ENCODE peak calls at places on chromosomes 1 and 21, in four cellular contexts. One of them, this sample, is unnamed.
A peak's percentile ranks its signal among the peaks of the same experiment; 100 is the strongest.

GRCh38 chr1:61534847-61535246 is 190.1 kb downstream of the TM2D1 start:
- DNase-seq in K562: no peak
- DNase-seq in A549: no peak
- DNase-seq in HepG2: no peak
- DNase-seq in this sample: no peak

GRCh38 chr1:69645477-69645876 is 77.8 kb downstream of the LRRC7 start:
- DNase-seq in K562: no peak
- DNase-seq in A549: no peak
- DNase-seq in HepG2: no peak
- DNase-seq in this sample: no peak

GRCh38 chr1:181012203-181012520 is 10.5 kb downstream of the STX6 start:
- DNase-seq in K562: no peak
- DNase-seq in A549: no peak
- DNase-seq in HepG2: no peak
- DNase-seq in this sample: no peak

GRCh38 chr1:181551249-181551648 is 67.9 kb downstream of the CACNA1E start:
- DNase-seq in K562: no peak
- DNase-seq in A549: no peak
- DNase-seq in HepG2: no peak
- DNase-seq in this sample: no peak

GRCh38 chr21:42779431-42779861 is 99.9 kb downstream of the WDR4 start:
- DNase-seq in K562: no peak
- DNase-seq in A549: no peak
- DNase-seq in HepG2: no peak
- DNase-seq in this sample: no peak

GRCh38 chr1:227764019-227764391 is 28.8 kb downstream of the SNAP47 start:
- DNase-seq in K562: no peak
- DNase-seq in A549: peak; percentile 24
- DNase-seq in HepG2: no peak
- DNase-seq in this sample: no peak

GRCh38 chr1:107244734-107245495 is 104.1 kb downstream of the NTNG1 start:
- DNase-seq in K562: no peak
- DNase-seq in A549: no peak
- DNase-seq in HepG2: no peak
- DNase-seq in this sample: no peak

GRCh38 chr21:43767980-43768867 is 7.9 kb downstream of the CSTB start:
- DNase-seq in K562: peak; percentile 85
- DNase-seq in A549: peak; percentile 38
- DNase-seq in HepG2: no peak
- DNase-seq in this sample: peak; percentile 56

GRCh38 chr1:5971471-5972197 is 20.6 kb downstream of the NPHP4 start:
- DNase-seq in K562: no peak
- DNase-seq in A549: no peak
- DNase-seq in HepG2: no peak
- DNase-seq in this sample: no peak

GRCh38 chr1:151934048-151934493 is 24.8 kb upstream of the THEM4 start:
- DNase-seq in K562: peak; percentile 61
- DNase-seq in A549: peak; percentile 54
- DNase-seq in HepG2: peak; percentile 39
- DNase-seq in this sample: no peak

GRCh38 chr1:206846475-206846874 is 18.9 kb upstream of the IL20 start:
- DNase-seq in K562: no peak
- DNase-seq in A549: no peak
- DNase-seq in HepG2: no peak
- DNase-seq in this sample: no peak

GRCh38 chr1:152533327-152533938 is 19.2 kb downstream of the CRCT1 start:
- DNase-seq in K562: peak; percentile 64
- DNase-seq in A549: peak; percentile 33
- DNase-seq in HepG2: peak; percentile 48
- DNase-seq in this sample: peak; percentile 62

GRCh38 chr1:180231506-180232420 is 1.7 kb downstream of the LHX4 start:
- DNase-seq in K562: no peak
- DNase-seq in A549: peak; percentile 80
- DNase-seq in HepG2: no peak
- DNase-seq in this sample: no peak

GRCh38 chr1:15426492-15427279 is 11.6 kb upstream of the CTRC start:
- DNase-seq in K562: peak; percentile 63
- DNase-seq in A549: peak; percentile 54
- DNase-seq in HepG2: no peak
- DNase-seq in this sample: no peak

GRCh38 chr1:3453891-3454810 is at the start of gene ARHGEF16:
- DNase-seq in K562: peak; percentile 91
- DNase-seq in A549: peak; percentile 51
- DNase-seq in HepG2: peak; percentile 72
- DNase-seq in this sample: peak; percentile 88

GRCh38 chr1:166721145-166721544 is 118.1 kb upstream of the POGK start:
- DNase-seq in K562: no peak
- DNase-seq in A549: no peak
- DNase-seq in HepG2: no peak
- DNase-seq in this sample: no peak

GRCh38 chr1:216388558-216388957 is 34.7 kb downstream of the USH2A start:
- DNase-seq in K562: no peak
- DNase-seq in A549: no peak
- DNase-seq in HepG2: no peak
- DNase-seq in this sample: peak; percentile 13

GRCh38 chr21:45372732-45373355 is 32.1 kb upstream of the COL18A1 start:
- DNase-seq in K562: no peak
- DNase-seq in A549: no peak
- DNase-seq in HepG2: no peak
- DNase-seq in this sample: no peak

GRCh38 chr1:244435562-244436205 is 16.0 kb downstream of the ADSS2 start:
- DNase-seq in K562: no peak
- DNase-seq in A549: no peak
- DNase-seq in HepG2: peak; percentile 58
- DNase-seq in this sample: no peak

GRCh38 chr21:26185021-26185420 is 14.5 kb upstream of the APP start:
- DNase-seq in K562: no peak
- DNase-seq in A549: no peak
- DNase-seq in HepG2: no peak
- DNase-seq in this sample: no peak

GRCh38 chr1:200505257-200505656 is 95.4 kb upstream of the ZNF281 start:
- DNase-seq in K562: no peak
- DNase-seq in A549: no peak
- DNase-seq in HepG2: no peak
- DNase-seq in this sample: no peak

GRCh38 chr21:33815153-33815707 is 100.4 kb downstream of the ATP5PO start:
- DNase-seq in K562: no peak
- DNase-seq in A549: no peak
- DNase-seq in HepG2: no peak
- DNase-seq in this sample: no peak

GRCh38 chr1:226708342-226708780 is 30.7 kb downstream of the ITPKB start:
- DNase-seq in K562: no peak
- DNase-seq in A549: no peak
- DNase-seq in HepG2: no peak
- DNase-seq in this sample: no peak

GRCh38 chr1:41840592-41841246 is 78.0 kb downstream of the HIVEP3 start:
- DNase-seq in K562: no peak
- DNase-seq in A549: no peak
- DNase-seq in HepG2: no peak
- DNase-seq in this sample: no peak

GRCh38 chr1:201637282-201638076 is 98.6 kb downstream of the NAV1 start:
- DNase-seq in K562: peak; percentile 52
- DNase-seq in A549: no peak
- DNase-seq in HepG2: no peak
- DNase-seq in this sample: no peak

GRCh38 chr1:235855811-235856429 is 10.8 kb downstream of the LYST start:
- DNase-seq in K562: no peak
- DNase-seq in A549: no peak
- DNase-seq in HepG2: no peak
- DNase-seq in this sample: no peak

GRCh38 chr1:183827801-183828200 is 22.9 kb downstream of the RGL1 start:
- DNase-seq in K562: no peak
- DNase-seq in A549: no peak
- DNase-seq in HepG2: peak; percentile 71
- DNase-seq in this sample: no peak

GRCh38 chr1:183824295-183824694 is 19.4 kb downstream of the RGL1 start:
- DNase-seq in K562: no peak
- DNase-seq in A549: no peak
- DNase-seq in HepG2: no peak
- DNase-seq in this sample: no peak

GRCh38 chr1:183817576-183818288 is 12.8 kb downstream of the RGL1 start:
- DNase-seq in K562: no peak
- DNase-seq in A549: no peak
- DNase-seq in HepG2: no peak
- DNase-seq in this sample: no peak

GRCh38 chr1:183821309-183822080 is 16.6 kb downstream of the RGL1 start:
- DNase-seq in K562: no peak
- DNase-seq in A549: no peak
- DNase-seq in HepG2: no peak
- DNase-seq in this sample: no peak

GRCh38 chr1:183822081-183822611 is 17.2 kb downstream of the RGL1 start:
- DNase-seq in K562: no peak
- DNase-seq in A549: no peak
- DNase-seq in HepG2: no peak
- DNase-seq in this sample: no peak
- TF ChIP-seq JUN in K562: no peak
- TF ChIP-seq JUN in A549: no peak
- TF ChIP-seq JUN in HepG2: no peak
- TF ChIP-seq JUN in this sample: no peak

GRCh38 chr1:213934642-213935041 is 53.1 kb upstream of the PROX1 start:
- DNase-seq in K562: no peak
- DNase-seq in A549: no peak
- DNase-seq in HepG2: no peak
- DNase-seq in this sample: no peak
- TF ChIP-seq CHD2 in K562: no peak
- TF ChIP-seq CHD2 in A549: no peak
- TF ChIP-seq CHD2 in HepG2: no peak
- TF ChIP-seq CHD2 in this sample: no peak

DNA sequence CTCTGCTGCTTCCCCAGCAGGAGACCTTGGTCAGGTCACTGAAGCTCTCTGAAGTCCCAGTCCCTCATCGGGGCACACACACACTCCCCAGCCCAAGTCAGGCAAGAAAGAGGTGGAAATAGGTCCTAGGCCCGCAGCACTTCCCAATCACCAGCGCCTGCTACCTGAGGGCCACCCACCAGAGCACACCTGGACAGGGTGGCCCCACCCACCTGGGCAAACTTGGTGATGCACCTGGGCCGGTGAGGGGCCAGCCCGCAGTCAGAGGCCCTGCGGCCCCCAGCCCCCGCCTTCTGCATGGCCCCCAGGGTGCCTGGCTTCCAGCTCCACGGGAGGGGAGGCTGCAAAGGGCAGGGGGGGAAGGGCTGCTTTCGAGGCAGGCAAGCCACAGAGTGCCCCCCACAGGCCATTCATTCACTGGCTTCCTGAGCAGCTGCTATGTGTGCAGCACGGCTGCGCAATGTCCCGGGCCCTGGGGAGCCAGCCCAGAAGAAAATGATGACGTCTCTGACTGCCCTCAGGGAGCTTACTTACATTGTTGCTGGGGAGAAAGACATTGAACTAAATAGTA is 4.7 kb downstream of the SH2D5 start:
- DNase-seq in K562: peak; percentile 55
- DNase-seq in A549: no peak
- DNase-seq in HepG2: no peak
- DNase-seq in this sample: no peak
- TF ChIP-seq JUN in K562: no peak
- TF ChIP-seq JUN in A549: no peak
- TF ChIP-seq JUN in HepG2: no peak
- TF ChIP-seq JUN in this sample: no peak

DNA sequence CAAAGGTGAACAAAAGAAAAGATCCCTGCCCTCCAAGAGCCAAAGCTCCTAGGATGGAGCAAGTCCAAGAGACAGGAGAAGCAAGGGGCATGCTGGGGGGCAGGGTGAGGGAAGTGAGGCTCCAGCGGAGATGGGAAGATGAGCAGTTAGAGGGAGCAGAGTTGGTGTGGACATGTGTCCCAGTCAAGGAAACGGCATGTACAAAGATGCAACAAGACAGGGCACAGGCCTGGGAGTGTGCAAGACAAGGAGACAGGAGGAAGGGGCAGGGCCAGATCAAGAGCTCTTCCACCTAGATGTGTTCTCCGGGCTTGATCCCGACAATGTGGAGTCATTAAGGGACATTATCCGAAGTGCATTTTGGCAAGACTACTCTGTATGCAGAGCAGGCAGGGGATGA is 82.1 kb downstream of the CAPZB start:
- DNase-seq in K562: no peak
- DNase-seq in A549: no peak
- DNase-seq in HepG2: no peak
- DNase-seq in this sample: no peak
- TF ChIP-seq CHD2 in K562: no peak
- TF ChIP-seq CHD2 in A549: no peak
- TF ChIP-seq CHD2 in HepG2: no peak
- TF ChIP-seq CHD2 in this sample: no peak

DNA sequence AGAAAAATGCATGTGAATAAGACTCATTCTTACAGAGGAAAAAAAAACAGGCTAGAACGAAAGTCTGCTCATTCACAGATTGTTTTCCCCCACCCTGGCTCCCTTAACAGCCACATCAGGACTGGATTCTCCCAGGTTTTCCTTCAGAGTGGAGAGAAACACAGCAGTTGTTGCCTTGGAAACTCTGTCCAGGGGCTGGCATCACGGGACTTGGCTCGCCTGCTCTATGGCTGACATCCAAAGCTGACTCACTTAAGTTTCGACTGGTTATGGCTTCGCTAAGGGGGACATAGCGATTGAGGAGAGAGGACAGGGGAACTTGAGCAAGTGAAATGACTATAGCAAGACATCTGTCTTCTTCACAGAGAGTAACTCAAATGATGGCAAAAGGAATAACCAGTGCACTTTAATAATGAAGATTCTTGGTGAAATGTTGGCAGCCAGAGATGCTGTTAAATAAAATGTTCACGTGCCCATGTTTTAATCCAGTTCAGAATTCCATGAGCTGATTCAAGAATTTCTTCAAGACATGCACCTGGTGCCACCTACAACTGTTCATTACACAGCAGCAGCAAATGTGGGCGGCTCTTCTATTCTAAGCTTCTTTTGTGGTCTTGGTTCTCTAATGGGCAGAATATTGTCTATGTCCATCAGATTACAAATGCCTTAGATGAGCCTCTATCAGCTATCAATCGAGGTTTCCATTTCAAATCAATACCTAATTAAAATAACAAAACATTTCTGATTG is 21.8 kb downstream of the MIS18A start:
- DNase-seq in K562: no peak
- DNase-seq in A549: peak; percentile 18
- DNase-seq in HepG2: no peak
- DNase-seq in this sample: no peak
- TF ChIP-seq JUN in K562: no peak
- TF ChIP-seq JUN in A549: no peak
- TF ChIP-seq JUN in HepG2: no peak
- TF ChIP-seq JUN in this sample: no peak

DNA sequence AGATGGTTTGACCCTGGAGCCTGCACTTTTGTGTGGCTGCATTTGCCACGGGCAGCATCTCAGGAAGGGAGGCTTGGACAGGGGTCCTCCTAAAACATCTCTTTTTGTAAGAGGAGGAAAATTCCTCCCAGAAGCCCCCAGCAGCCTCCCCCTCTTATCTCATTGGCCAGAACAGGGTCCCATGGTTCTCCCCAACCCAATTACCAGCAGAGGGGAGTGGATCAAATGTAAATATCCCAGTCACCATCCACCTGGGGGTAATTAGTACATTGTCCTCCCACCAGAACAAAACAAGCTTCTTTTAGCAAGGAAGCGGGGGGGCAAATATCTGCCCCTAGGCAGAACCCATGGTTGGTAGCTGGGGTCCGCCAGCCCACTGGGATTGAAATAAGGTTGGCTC is 44.7 kb upstream of the TENT5B start:
- DNase-seq in K562: no peak
- DNase-seq in A549: no peak
- DNase-seq in HepG2: no peak
- DNase-seq in this sample: no peak
- TF ChIP-seq CHD2 in K562: no peak
- TF ChIP-seq CHD2 in A549: no peak
- TF ChIP-seq CHD2 in HepG2: no peak
- TF ChIP-seq CHD2 in this sample: no peak

This sample was measured in H1.